ENCODE peak calls at places on chromosomes 12 and 14, in eight cellular contexts. One of them, this sample, is unnamed.

GRCh38 chr12:10720974-10721565 is 2.1 kb downstream of the YBX3 start:
- DNase-seq in GM23248: peak; percentile 37
- DNase-seq in effector memory CD4-positive, alpha-beta T cell: no peak
- DNase-seq in lung: no peak
- DNase-seq in kidney: no peak
- DNase-seq in CD4-positive, alpha-beta memory T cell: no peak
- DNase-seq in uterus: no peak
- DNase-seq in aorta: no peak
- DNase-seq in this sample: no peak

GRCh38 chr14:31297112-31297511 is 89.5 kb upstream of the HECTD1 start:
- DNase-seq in kidney: no peak
- DNase-seq in lung: no peak
- DNase-seq in GM23248: no peak
- DNase-seq in aorta: no peak
- DNase-seq in effector memory CD4-positive, alpha-beta T cell: no peak
- DNase-seq in CD4-positive, alpha-beta memory T cell: no peak
- DNase-seq in uterus: no peak
- DNase-seq in this sample: no peak

GRCh38 chr12:64390275-64390851 is at the start of gene C12orf56:
- DNase-seq in effector memory CD4-positive, alpha-beta T cell: no peak
- DNase-seq in CD4-positive, alpha-beta memory T cell: no peak
- DNase-seq in aorta: no peak
- DNase-seq in GM23248: peak; percentile 67
- DNase-seq in kidney: peak; percentile 69
- DNase-seq in lung: no peak
- DNase-seq in uterus: no peak
- DNase-seq in this sample: no peak

GRCh38 chr14:77917802-77918201 is 117.9 kb downstream of the ADCK1 start:
- DNase-seq in GM23248: no peak
- DNase-seq in kidney: no peak
- DNase-seq in aorta: no peak
- DNase-seq in lung: no peak
- DNase-seq in CD4-positive, alpha-beta memory T cell: no peak
- DNase-seq in effector memory CD4-positive, alpha-beta T cell: no peak
- DNase-seq in uterus: no peak
- DNase-seq in this sample: no peak

GRCh38 chr12:32332446-32332845 is 66.9 kb upstream of the FGD4 start:
- DNase-seq in CD4-positive, alpha-beta memory T cell: no peak
- DNase-seq in GM23248: no peak
- DNase-seq in lung: no peak
- DNase-seq in aorta: no peak
- DNase-seq in uterus: no peak
- DNase-seq in effector memory CD4-positive, alpha-beta T cell: no peak
- DNase-seq in kidney: no peak
- DNase-seq in this sample: no peak

GRCh38 chr12:53965251-53966069 is 7.5 kb upstream of the HOXC11 start:
- DNase-seq in GM23248: no peak
- DNase-seq in kidney: no peak
- DNase-seq in lung: no peak
- DNase-seq in effector memory CD4-positive, alpha-beta T cell: no peak
- DNase-seq in CD4-positive, alpha-beta memory T cell: no peak
- DNase-seq in uterus: peak; percentile 28
- DNase-seq in aorta: peak; percentile 88
- DNase-seq in this sample: peak; percentile 88

GRCh38 chr12:132557969-132558856 is 52.2 kb downstream of the LRCOL1 start:
- DNase-seq in lung: no peak
- DNase-seq in kidney: no peak
- DNase-seq in aorta: no peak
- DNase-seq in uterus: no peak
- DNase-seq in CD4-positive, alpha-beta memory T cell: peak; percentile 13
- DNase-seq in GM23248: no peak
- DNase-seq in effector memory CD4-positive, alpha-beta T cell: no peak
- DNase-seq in this sample: no peak

GRCh38 chr12:108801736-108802665 is 55.4 kb downstream of the SSH1 start:
- DNase-seq in kidney: peak; percentile 80
- DNase-seq in uterus: peak; percentile 72
- DNase-seq in CD4-positive, alpha-beta memory T cell: no peak
- DNase-seq in effector memory CD4-positive, alpha-beta T cell: no peak
- DNase-seq in aorta: peak; percentile 83
- DNase-seq in GM23248: peak; percentile 89
- DNase-seq in lung: no peak
- DNase-seq in this sample: peak; percentile 90

GRCh38 chr14:70027785-70028428 is 148.7 kb downstream of the SMOC1 start:
- DNase-seq in lung: peak; percentile 74
- DNase-seq in uterus: peak; percentile 59
- DNase-seq in effector memory CD4-positive, alpha-beta T cell: peak; percentile 4
- DNase-seq in GM23248: peak; percentile 57
- DNase-seq in aorta: peak; percentile 93
- DNase-seq in CD4-positive, alpha-beta memory T cell: peak; percentile 47
- DNase-seq in kidney: peak; percentile 88
- DNase-seq in this sample: peak; percentile 78

GRCh38 chr12:113097716-113098427 is 37.7 kb downstream of the RASAL1 start:
- DNase-seq in uterus: no peak
- DNase-seq in GM23248: peak; percentile 15
- DNase-seq in CD4-positive, alpha-beta memory T cell: no peak
- DNase-seq in lung: no peak
- DNase-seq in kidney: peak; percentile 67
- DNase-seq in effector memory CD4-positive, alpha-beta T cell: no peak
- DNase-seq in aorta: no peak
- DNase-seq in this sample: no peak

GRCh38 chr12:21913823-21914222 is 27.4 kb downstream of the ABCC9 start:
- DNase-seq in aorta: no peak
- DNase-seq in uterus: no peak
- DNase-seq in effector memory CD4-positive, alpha-beta T cell: no peak
- DNase-seq in GM23248: peak; percentile 42
- DNase-seq in kidney: no peak
- DNase-seq in lung: no peak
- DNase-seq in CD4-positive, alpha-beta memory T cell: no peak
- DNase-seq in this sample: no peak

GRCh38 chr12:57219205-57219992 is 2.8 kb downstream of the NXPH4 start:
- DNase-seq in GM23248: no peak
- DNase-seq in uterus: no peak
- DNase-seq in aorta: no peak
- DNase-seq in lung: no peak
- DNase-seq in kidney: no peak
- DNase-seq in effector memory CD4-positive, alpha-beta T cell: no peak
- DNase-seq in CD4-positive, alpha-beta memory T cell: no peak
- DNase-seq in this sample: no peak

GRCh38 chr12:39919790-39920189 is 186.1 kb downstream of the SLC2A13 start:
- DNase-seq in uterus: no peak
- DNase-seq in GM23248: no peak
- DNase-seq in aorta: no peak
- DNase-seq in kidney: no peak
- DNase-seq in lung: no peak
- DNase-seq in effector memory CD4-positive, alpha-beta T cell: no peak
- DNase-seq in CD4-positive, alpha-beta memory T cell: no peak
- DNase-seq in this sample: no peak

GRCh38 chr12:116731801-116732200 is 6.1 kb downstream of the SPRING1 start:
- DNase-seq in aorta: no peak
- DNase-seq in uterus: no peak
- DNase-seq in kidney: no peak
- DNase-seq in lung: no peak
- DNase-seq in effector memory CD4-positive, alpha-beta T cell: no peak
- DNase-seq in CD4-positive, alpha-beta memory T cell: no peak
- DNase-seq in GM23248: no peak
- DNase-seq in this sample: no peak

GRCh38 chr14:71488703-71489141 is 443.5 kb upstream of the RGS6 start:
- DNase-seq in CD4-positive, alpha-beta memory T cell: no peak
- DNase-seq in aorta: no peak
- DNase-seq in effector memory CD4-positive, alpha-beta T cell: no peak
- DNase-seq in lung: no peak
- DNase-seq in uterus: no peak
- DNase-seq in kidney: no peak
- DNase-seq in GM23248: peak; percentile 58
- DNase-seq in this sample: no peak

GRCh38 chr12:129550353-129550752 is 353.5 kb downstream of the TMEM132D start:
- DNase-seq in aorta: no peak
- DNase-seq in uterus: no peak
- DNase-seq in lung: peak; percentile 61
- DNase-seq in kidney: no peak
- DNase-seq in CD4-positive, alpha-beta memory T cell: no peak
- DNase-seq in GM23248: no peak
- DNase-seq in effector memory CD4-positive, alpha-beta T cell: no peak
- DNase-seq in this sample: no peak

GRCh38 chr14:104554608-104555401 is 24.8 kb upstream of the C14orf180 start:
- DNase-seq in aorta: peak; percentile 64
- DNase-seq in kidney: peak; percentile 69
- DNase-seq in effector memory CD4-positive, alpha-beta T cell: no peak
- DNase-seq in GM23248: peak; percentile 21
- DNase-seq in CD4-positive, alpha-beta memory T cell: no peak
- DNase-seq in uterus: peak; percentile 15
- DNase-seq in lung: no peak
- DNase-seq in this sample: no peak

GRCh38 chr12:132280436-132280835 is 49.0 kb downstream of the GALNT9 start:
- DNase-seq in effector memory CD4-positive, alpha-beta T cell: no peak
- DNase-seq in kidney: peak; percentile 65
- DNase-seq in GM23248: no peak
- DNase-seq in lung: no peak
- DNase-seq in aorta: no peak
- DNase-seq in uterus: no peak
- DNase-seq in CD4-positive, alpha-beta memory T cell: no peak
- DNase-seq in this sample: no peak

GRCh38 chr14:59428581-59429012 is 36.6 kb downstream of the GPR135 start:
- DNase-seq in GM23248: peak; percentile 75
- DNase-seq in CD4-positive, alpha-beta memory T cell: no peak
- DNase-seq in lung: no peak
- DNase-seq in effector memory CD4-positive, alpha-beta T cell: no peak
- DNase-seq in uterus: no peak
- DNase-seq in aorta: no peak
- DNase-seq in kidney: no peak
- DNase-seq in this sample: no peak

GRCh38 chr14:67733609-67734008 is 31.9 kb downstream of the RDH12 start:
- DNase-seq in effector memory CD4-positive, alpha-beta T cell: no peak
- DNase-seq in kidney: no peak
- DNase-seq in aorta: no peak
- DNase-seq in GM23248: no peak
- DNase-seq in uterus: no peak
- DNase-seq in CD4-positive, alpha-beta memory T cell: no peak
- DNase-seq in lung: no peak
- DNase-seq in this sample: no peak

GRCh38 chr12:95880895-95881294 is 22.1 kb downstream of the SNRPF start:
- DNase-seq in uterus: no peak
- DNase-seq in lung: no peak
- DNase-seq in effector memory CD4-positive, alpha-beta T cell: no peak
- DNase-seq in CD4-positive, alpha-beta memory T cell: no peak
- DNase-seq in GM23248: no peak
- DNase-seq in kidney: no peak
- DNase-seq in aorta: no peak
- DNase-seq in this sample: no peak

DNA sequence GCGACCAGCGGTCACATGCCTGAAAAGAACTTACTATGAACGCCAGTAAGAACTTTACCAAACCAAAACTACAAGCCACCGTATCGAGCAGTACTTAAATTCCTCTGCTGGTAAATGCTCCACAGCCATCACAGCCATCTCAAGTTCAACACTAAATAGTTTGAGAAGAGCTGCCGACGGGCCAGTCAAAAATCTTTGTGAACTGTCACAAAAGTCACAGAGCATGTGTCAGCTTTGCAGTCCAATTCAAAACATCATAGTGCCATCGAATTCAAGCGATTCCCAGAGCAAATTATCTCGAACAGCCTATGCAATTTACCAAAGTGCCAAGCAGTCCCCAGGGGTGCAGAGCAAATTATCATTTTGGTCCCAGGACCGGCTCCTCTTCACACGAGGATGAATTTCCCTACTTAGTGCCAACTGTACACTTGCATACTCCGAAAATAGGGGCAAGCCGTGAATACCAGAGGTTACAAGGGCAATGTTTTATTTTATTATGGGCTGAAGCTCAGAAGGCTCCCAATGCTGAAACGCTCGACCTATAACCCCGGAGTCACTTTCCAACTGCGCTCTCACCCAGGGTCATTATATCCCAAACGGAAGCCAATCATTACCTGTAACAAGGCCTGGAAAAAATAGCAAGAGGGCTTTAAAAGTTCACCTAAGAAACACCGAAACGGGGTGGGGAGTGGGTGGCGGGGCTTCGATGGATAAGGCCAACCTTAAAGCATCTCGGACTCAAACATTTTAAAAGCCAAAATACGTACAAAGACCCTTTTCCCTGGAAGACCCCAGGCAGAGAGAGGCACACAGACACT is 1.1 kb downstream of the LRP6 start:
- DNase-seq in uterus: no peak
- DNase-seq in GM23248: peak; percentile 54
- DNase-seq in CD4-positive, alpha-beta memory T cell: peak; percentile 5
- DNase-seq in kidney: no peak
- DNase-seq in lung: no peak
- DNase-seq in aorta: no peak
- DNase-seq in effector memory CD4-positive, alpha-beta T cell: no peak
- DNase-seq in this sample: no peak
- H3K27ac ChIP-seq in uterus: peak overlapping the region; percentile 98
- H3K27ac ChIP-seq in GM23248: peak overlapping the region; percentile 90
- H3K27ac ChIP-seq in CD4-positive, alpha-beta memory T cell: peak overlapping the region; percentile 32
- H3K27ac ChIP-seq in kidney: peak overlapping the region; percentile 100
- H3K27ac ChIP-seq in lung: peak overlapping the region; percentile 99
- H3K27ac ChIP-seq in aorta: peak overlapping the region; percentile 100
- H3K27ac ChIP-seq in effector memory CD4-positive, alpha-beta T cell: no peak overlapping the region
- H3K27ac ChIP-seq in this sample: peak overlapping the region; percentile 99

GRCh38 chr14:101494826-101495225 is 66.5 kb upstream of the DIO3 start:
- DNase-seq in aorta: peak; percentile 13
- DNase-seq in CD4-positive, alpha-beta memory T cell: no peak
- DNase-seq in uterus: peak; percentile 8
- DNase-seq in effector memory CD4-positive, alpha-beta T cell: no peak
- DNase-seq in lung: no peak
- DNase-seq in GM23248: no peak
- DNase-seq in kidney: no peak
- DNase-seq in this sample: peak; percentile 45
- H3K4me1 ChIP-seq in aorta: no peaks in the 10 kb centered on the region
- H3K4me1 ChIP-seq in CD4-positive, alpha-beta memory T cell: no peaks in the 10 kb centered on the region
- H3K4me1 ChIP-seq in uterus: no peaks in the 10 kb centered on the region
- H3K4me1 ChIP-seq in effector memory CD4-positive, alpha-beta T cell: no peaks in the 10 kb centered on the region
- H3K4me1 ChIP-seq in lung: no peaks in the 10 kb centered on the region
- H3K4me1 ChIP-seq in GM23248: no peaks in the 10 kb centered on the region
- H3K4me1 ChIP-seq in kidney: no peaks in the 10 kb centered on the region
- H3K4me1 ChIP-seq in this sample: no peaks in the 10 kb centered on the region

GRCh38 chr12:111886662-111887545 is 44.9 kb downstream of the MAPKAPK5 start:
- DNase-seq in CD4-positive, alpha-beta memory T cell: no peak
- DNase-seq in uterus: no peak
- DNase-seq in effector memory CD4-positive, alpha-beta T cell: no peak
- DNase-seq in lung: no peak
- DNase-seq in GM23248: no peak
- DNase-seq in kidney: no peak
- DNase-seq in aorta: no peak
- DNase-seq in this sample: no peak
- H3K27ac ChIP-seq in CD4-positive, alpha-beta memory T cell: no peak overlapping the region
- H3K27ac ChIP-seq in uterus: no peak overlapping the region
- H3K27ac ChIP-seq in effector memory CD4-positive, alpha-beta T cell: no peak overlapping the region
- H3K27ac ChIP-seq in lung: no peak overlapping the region
- H3K27ac ChIP-seq in GM23248: no peak overlapping the region
- H3K27ac ChIP-seq in kidney: no peak overlapping the region
- H3K27ac ChIP-seq in aorta: no peak overlapping the region
- H3K27ac ChIP-seq in this sample: no peak overlapping the region

DNA sequence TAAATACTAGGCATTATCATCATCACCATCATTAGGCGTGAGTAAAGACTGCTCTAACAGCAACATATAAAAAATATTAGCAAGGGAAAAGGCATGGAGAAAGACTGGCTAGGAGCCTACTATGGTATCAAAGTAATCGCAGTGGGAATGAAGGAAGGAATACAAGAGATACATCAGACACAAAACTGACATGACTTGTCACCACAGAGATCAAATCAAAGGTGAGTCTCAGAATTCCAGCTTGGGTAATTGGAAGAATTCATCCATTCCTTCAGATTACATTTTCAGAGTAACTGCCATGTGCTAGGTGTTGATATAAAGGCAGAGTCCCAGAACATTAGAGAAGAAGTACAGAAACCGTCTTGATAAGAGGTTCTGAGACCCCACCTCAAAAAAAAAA is 10.2 kb downstream of the ZBTB25 start:
- DNase-seq in uterus: no peak
- DNase-seq in kidney: no peak
- DNase-seq in effector memory CD4-positive, alpha-beta T cell: no peak
- DNase-seq in aorta: no peak
- DNase-seq in CD4-positive, alpha-beta memory T cell: no peak
- DNase-seq in lung: no peak
- DNase-seq in GM23248: no peak
- DNase-seq in this sample: no peak
- H3K4me1 ChIP-seq in uterus: no peaks in the 10 kb centered on the region
- H3K4me1 ChIP-seq in kidney: no peaks in the 10 kb centered on the region
- H3K4me1 ChIP-seq in effector memory CD4-positive, alpha-beta T cell: peaks cover 13% of the 10 kb centered on the region
- H3K4me1 ChIP-seq in aorta: no peaks in the 10 kb centered on the region
- H3K4me1 ChIP-seq in CD4-positive, alpha-beta memory T cell: peaks cover 63% of the 10 kb centered on the region
- H3K4me1 ChIP-seq in lung: peaks cover 6% of the 10 kb centered on the region
- H3K4me1 ChIP-seq in GM23248: no peaks in the 10 kb centered on the region
- H3K4me1 ChIP-seq in this sample: no peaks in the 10 kb centered on the region